ENCODE peak calls at places on chromosomes 6 and 20, in five cellular contexts. Y is HFF-Myc, L is astrocyte of the cerebellum, O is hepatocyte, Q is tibial nerve. A is an unnamed sample.

GRCh38 chr6:151095538-151096254 is 144.1 kb upstream of the AKAP12 start:
- DNase-seq in O (no peak), Y (no peak), L (no peak), Q (no peak), A (no peak)

GRCh38 chr6:14985366-14985765 is 260.5 kb upstream of the JARID2 start:
- DNase-seq in O (no peak), L (no peak), Q (no peak), Y (no peak), A (no peak)

GRCh38 chr20:64079273-64080012 is at the start of gene RGS19:
- DNase-seq in Q (peak; percentile 49), O (peak; percentile 89), L (no peak), Y (no peak), A (no peak)

GRCh38 chr20:11216451-11217314 is 542.9 kb upstream of the JAG1 start:
- DNase-seq in Y (no peak), L (no peak), Q (no peak), O (peak; percentile 13), A (no peak)

GRCh38 chr6:12576389-12576788 is 140.2 kb upstream of the PHACTR1 start:
- DNase-seq in Y (no peak), Q (no peak), L (peak; percentile 41), O (peak; percentile 40), A (no peak)

GRCh38 chr6:6825153-6825847 is 236.8 kb downstream of the LY86 start:
- DNase-seq in Q (no peak), L (no peak), O (no peak), Y (no peak), A (no peak)

GRCh38 chr20:10527781-10528180 is 92.7 kb downstream of the SLX4IP start:
- DNase-seq in O (no peak), Y (no peak), Q (no peak), L (no peak), A (no peak)

GRCh38 chr20:23049201-23049932 is at the start of gene THBD:
- DNase-seq in L (no peak), O (peak; percentile 84), Y (no peak), Q (peak; percentile 71), A (peak; percentile 37)

GRCh38 chr6:119445666-119446622 is 96.4 kb upstream of the MAN1A1 start:
- DNase-seq in L (peak; percentile 71), Q (no peak), Y (no peak), O (peak; percentile 16), A (no peak)

GRCh38 chr6:85118233-85118632 is 331.6 kb upstream of the NT5E start:
- DNase-seq in Q (no peak), L (no peak), O (no peak), Y (no peak), A (no peak)

GRCh38 chr6:38270367-38270766 is 369.4 kb downstream of the BTBD9 start:
- DNase-seq in Y (no peak), L (no peak), O (no peak), Q (no peak), A (no peak)

DNA sequence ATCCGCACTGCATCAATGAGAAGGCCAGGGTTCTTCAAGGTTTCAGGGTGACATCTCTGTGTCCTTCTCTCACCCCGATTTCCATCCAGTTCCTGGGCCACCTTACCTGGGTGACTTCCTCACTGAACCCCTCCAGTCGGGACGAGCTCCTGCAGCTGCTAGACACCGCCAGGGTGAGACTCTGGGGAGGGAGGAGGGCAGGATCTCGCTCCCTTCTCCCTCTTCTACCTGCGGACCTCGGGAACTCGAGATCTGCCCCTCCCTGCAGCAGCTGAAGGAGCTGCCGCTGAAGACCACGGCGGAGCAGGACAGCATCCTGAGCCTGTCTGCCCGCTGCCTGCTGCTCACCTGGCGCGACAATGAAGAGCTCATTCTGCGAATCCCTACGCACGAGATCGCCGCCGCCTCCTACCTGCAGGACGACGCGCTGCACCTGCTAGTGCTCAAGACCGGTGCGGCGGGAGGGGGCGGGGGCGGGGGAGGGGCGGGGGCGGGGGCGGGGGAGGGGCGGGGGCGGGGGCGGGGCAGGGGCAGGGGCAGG is 7.5 kb downstream of the CCM2L start:
- DNase-seq in Y (no peak), O (peak; percentile 93), Q (no peak), L (no peak), A (no peak)
- H3K4me3 ChIP-seq in Y (no peak overlapping the region), O (no peak overlapping the region), Q (no peak overlapping the region), L (no peak overlapping the region), A (no peak overlapping the region)

GRCh38 chr20:36951977-36952738 is 650 bp upstream of the SAMHD1 start:
- DNase-seq in Q (no peak), L (no peak), O (no peak), Y (no peak), A (no peak)

GRCh38 chr20:36950432-36951197 is 893 bp downstream of the SAMHD1 start:
- DNase-seq in Y (no peak), O (peak; percentile 16), L (no peak), Q (no peak), A (no peak)

GRCh38 chr20:36956674-36957073 is 5.2 kb upstream of the SAMHD1 start:
- DNase-seq in Y (no peak), Q (no peak), O (no peak), L (no peak), A (no peak)

DNA sequence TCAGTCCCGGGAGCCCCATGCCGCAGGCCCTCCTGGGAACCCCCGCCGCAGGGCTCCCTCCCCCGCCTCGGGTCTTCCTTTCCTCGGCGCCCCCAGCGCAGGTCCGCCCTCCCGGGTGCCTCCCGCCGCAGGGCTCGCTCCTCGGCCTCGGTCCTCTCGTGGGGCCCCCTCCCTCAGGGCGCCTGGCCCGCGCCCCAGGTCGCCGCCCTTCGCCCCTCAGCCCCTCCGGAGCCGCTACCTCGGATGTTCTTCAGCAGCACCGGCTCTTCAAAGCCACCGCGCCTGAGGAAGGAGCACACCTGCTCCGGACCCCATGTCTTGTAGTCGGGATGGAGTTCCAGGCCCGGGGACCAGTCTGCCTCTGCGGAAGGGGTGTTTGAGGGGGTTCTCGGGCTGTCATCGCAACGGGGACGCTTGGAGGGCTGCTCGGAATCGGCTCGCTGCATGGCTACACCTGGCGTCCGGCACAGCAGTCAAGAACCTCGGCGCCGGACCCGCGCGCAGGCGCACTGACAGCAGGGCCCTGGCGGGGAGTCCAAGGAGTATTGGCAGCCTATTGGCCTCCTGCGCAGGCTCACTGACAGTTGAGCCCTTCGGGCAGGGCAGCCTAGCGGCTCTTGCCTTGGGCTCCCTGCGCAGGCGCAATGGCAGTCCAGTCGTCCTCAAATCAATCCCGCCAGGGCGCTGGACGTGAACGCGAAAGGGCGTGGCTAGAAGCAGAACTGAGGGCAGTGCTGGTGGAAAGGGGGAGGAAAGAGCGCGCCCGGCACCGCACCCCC is at the start of gene SAMHD1:
- DNase-seq in O (peak; percentile 98), Q (peak; percentile 96), Y (peak; percentile 90), L (peak; percentile 94), A (peak; percentile 69)
- TF ChIP-seq CTCF in O (no peak), Q (peak; percentile 74), Y (no peak), L (no peak), A (no peak)

DNA sequence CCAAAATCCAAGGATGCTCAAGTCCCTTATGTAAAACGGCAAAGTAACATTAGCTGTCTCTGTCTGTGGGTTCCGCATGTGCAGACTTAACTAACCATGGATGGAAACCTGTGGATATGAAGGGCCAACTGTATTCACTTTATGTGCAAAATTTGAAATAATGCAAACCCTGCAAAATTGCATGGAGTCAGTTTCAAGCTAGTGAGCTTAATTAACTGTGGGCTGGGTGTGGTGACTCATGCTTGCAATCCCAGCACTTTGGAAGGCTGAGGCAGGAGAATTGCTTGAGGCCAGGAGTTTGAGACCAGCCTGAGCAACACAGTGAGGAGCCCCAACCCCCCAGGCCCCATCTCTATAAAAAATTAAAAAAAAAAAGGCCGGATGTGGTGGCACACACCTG is 81.4 kb downstream of the ANKS1A start:
- DNase-seq in O (no peak), Y (no peak), L (no peak), Q (no peak), A (no peak)
- H3K4me3 ChIP-seq in O (no peak overlapping the region), Y (no peak overlapping the region), L (no peak overlapping the region), Q (no peak overlapping the region), A (no peak overlapping the region)

GRCh38 chr6:24910331-24910849 is 25.4 kb downstream of the RIPOR2 start:
- DNase-seq in L (no peak), Q (no peak), Y (no peak), O (no peak), A (no peak)
- TF ChIP-seq CTCF in L (peak; percentile 13), Q (no peak), Y (peak; percentile 31), O (no peak), A (no peak)

GRCh38 chr6:42885702-42886101 is 6.3 kb downstream of the RPL7L1 start:
- DNase-seq in Q (no peak), L (no peak), O (no peak), Y (no peak), A (no peak)

GRCh38 chr6:42890311-42891198 is 11.1 kb downstream of the RPL7L1 start:
- DNase-seq in O (peak; percentile 95), L (peak; percentile 90), Q (peak; percentile 90), Y (peak; percentile 95), A (peak; percentile 74)

GRCh38 chr6:42891199-42891722 is 11.8 kb downstream of the RPL7L1 start:
- DNase-seq in L (no peak), Q (no peak), Y (no peak), O (no peak), A (no peak)

GRCh38 chr6:42889815-42890214 is 10.4 kb downstream of the RPL7L1 start:
- DNase-seq in Q (no peak), Y (no peak), O (no peak), L (no peak), A (no peak)
- H3K4me3 ChIP-seq in Q (peak overlapping the region; percentile 85), Y (peak overlapping the region; percentile 59), O (peak overlapping the region; percentile 77), L (peak overlapping the region; percentile 82), A (peak overlapping the region; percentile 94)

DNA sequence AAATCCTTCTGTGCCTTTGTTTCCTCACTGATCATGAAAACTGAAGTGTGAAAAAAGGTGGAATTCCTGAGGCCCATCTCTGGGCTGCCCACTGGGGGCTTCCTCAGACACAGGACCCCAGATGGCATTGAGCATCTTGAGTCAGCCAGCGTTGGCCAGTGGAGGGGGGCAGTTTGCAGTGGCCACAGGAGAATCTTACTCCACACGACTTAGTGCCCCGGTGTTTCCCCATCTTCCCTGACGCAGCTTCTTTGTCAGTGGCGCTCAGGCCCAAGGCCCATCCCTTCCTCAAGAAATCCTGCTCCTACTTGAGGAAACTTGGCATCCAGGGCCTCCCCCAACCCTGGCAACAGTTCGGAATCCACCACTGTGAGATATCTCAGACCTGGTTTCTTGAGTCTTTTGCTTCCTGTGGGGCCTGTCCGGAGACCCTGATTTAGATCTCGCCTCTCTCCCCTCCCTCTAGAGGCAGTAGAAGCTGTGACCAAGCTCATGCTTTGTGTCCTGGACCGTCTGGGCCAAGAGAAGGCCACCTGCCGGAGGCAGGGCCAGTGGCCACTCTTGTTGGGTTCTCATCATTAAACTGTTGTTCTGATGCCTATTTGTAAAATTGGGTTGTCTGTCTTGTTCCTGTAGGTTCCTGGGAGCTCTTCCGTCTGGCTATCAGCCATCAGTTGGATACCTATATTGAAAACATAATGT is 20.2 kb upstream of the DLGAP4 start:
- DNase-seq in Q (no peak), Y (no peak), O (no peak), L (no peak), A (no peak)
- TF ChIP-seq CTCF in Q (no peak), Y (no peak), O (no peak), L (no peak), A (no peak)

DNA sequence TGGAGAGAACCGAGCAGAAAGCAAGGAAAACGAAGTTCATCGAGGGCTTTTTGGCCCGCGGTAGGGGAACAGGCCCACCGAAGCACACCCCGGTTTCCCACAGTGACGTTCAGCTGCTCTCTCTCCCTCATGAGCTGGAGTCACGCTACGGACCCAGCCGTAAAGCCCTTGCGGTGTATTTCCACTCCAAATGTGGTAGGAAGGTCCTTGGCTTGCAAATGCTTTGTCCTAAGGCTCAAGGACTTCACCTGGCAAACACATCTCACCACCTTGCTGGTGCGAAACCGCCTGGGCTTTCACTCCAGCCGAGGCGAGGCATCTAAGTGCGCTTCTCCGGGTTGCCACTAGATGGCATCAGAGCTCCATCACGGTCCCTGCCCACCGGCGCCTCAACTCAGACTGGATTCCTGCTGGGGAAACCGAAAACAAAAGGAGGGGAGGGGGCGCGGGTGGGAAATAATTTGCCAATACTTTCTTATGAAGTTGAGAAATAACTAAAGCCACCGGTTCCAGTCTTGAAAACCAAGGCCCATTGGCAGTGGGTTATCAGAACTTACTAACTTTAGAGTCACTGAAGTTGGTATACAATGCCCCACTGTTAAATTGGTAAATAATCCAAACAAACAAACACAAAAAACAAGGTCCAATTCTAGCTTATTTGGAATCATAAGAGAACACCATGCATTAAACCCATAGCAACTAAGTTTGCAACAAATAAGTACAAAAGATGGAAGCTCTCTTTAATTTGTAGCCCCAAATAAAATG is 13.4 kb upstream of the FOXC1 start:
- DNase-seq in L (no peak), Y (no peak), Q (peak; percentile 57), O (peak; percentile 80), A (no peak)
- H3K4me3 ChIP-seq in L (no peak overlapping the region), Y (peak overlapping the region; percentile 19), Q (peak overlapping the region; percentile 30), O (no peak overlapping the region), A (no peak overlapping the region)

A was measured in epithelial cell of proximal tubule.